ENCODE peak calls at places on chromosomes 1 and 21, in six cellular contexts. U is Peyer's patch, G is right lobe of liver, C is psoas muscle, Y is left lung, A is stomach. N is an unnamed sample. For H3K4me1, the result is how much of the 10 kb centered on the place peaks cover.

GRCh38 chr1:45013551-45014209 is 1.6 kb downstream of the UROD start:
- DNase-seq in C (no peak), Y (no peak), U (no peak), A (no peak), G (no peak), N (no peak)

GRCh38 chr1:47432071-47433036 is 5.5 kb upstream of the FOXD2 start:
- DNase-seq in C (peak), U (no peak), Y (peak), A (peak), G (no peak), N (peak)

GRCh38 chr1:44235794-44236193 is 22.5 kb downstream of the DMAP1 start:
- DNase-seq in U (no peak), Y (peak), C (no peak), G (no peak), A (no peak), N (no peak)

GRCh38 chr1:186888367-186888766 is 59.6 kb downstream of the PLA2G4A start:
- DNase-seq in C (no peak), Y (no peak), A (no peak), U (no peak), G (no peak), N (no peak)

GRCh38 chr1:169091480-169091941 is 15.0 kb upstream of the ATP1B1 start:
- DNase-seq in A (no peak), C (no peak), G (no peak), U (no peak), Y (no peak), N (no peak)

GRCh38 chr21:45383111-45383614 is 21.8 kb upstream of the COL18A1 start:
- DNase-seq in U (no peak), Y (peak), G (peak), C (peak), A (no peak), N (no peak)

GRCh38 chr21:41634211-41634694 is 126.3 kb upstream of the TMPRSS2 start:
- DNase-seq in Y (no peak), G (no peak), A (no peak), C (no peak), U (no peak), N (peak)

GRCh38 chr1:22626219-22626902 is 10.1 kb upstream of the C1QA start:
- DNase-seq in C (peak), Y (no peak), U (no peak), A (no peak), G (no peak), N (no peak)

GRCh38 chr1:27650527-27651175 is 15.7 kb upstream of the FGR start:
- DNase-seq in A (no peak), C (no peak), U (no peak), Y (peak), G (no peak), N (no peak)

GRCh38 chr1:19190468-19190867 is 19.6 kb downstream of the UBR4 start:
- DNase-seq in G (no peak), U (no peak), C (no peak), Y (no peak), A (no peak), N (no peak)

GRCh38 chr1:17826165-17826488 is 71.0 kb downstream of the ACTL8 start:
- DNase-seq in Y (no peak), A (peak), C (peak), G (peak), U (no peak), N (peak)

GRCh38 chr1:4425892-4426291 is 228.5 kb upstream of the AJAP1 start:
- DNase-seq in A (no peak), G (no peak), Y (no peak), U (no peak), C (no peak), N (no peak)

GRCh38 chr1:23578311-23578996 is 19.2 kb upstream of the ID3 start:
- DNase-seq in U (peak), A (no peak), Y (no peak), C (no peak), G (no peak), N (no peak)

GRCh38 chr1:77716065-77716464 is 33.6 kb upstream of the ZZZ3 start:
- DNase-seq in A (no peak), G (no peak), C (no peak), U (no peak), Y (no peak), N (no peak)

GRCh38 chr1:168827557-168827956 is 98.6 kb upstream of the DPT start:
- DNase-seq in Y (no peak), U (no peak), G (no peak), A (no peak), C (no peak), N (no peak)

GRCh38 chr1:246291141-246291540 is 215.9 kb downstream of the SMYD3 start:
- DNase-seq in C (no peak), A (no peak), G (no peak), U (no peak), Y (no peak), N (no peak)

GRCh38 chr1:149844096-149844495 is 55.3 kb upstream of the BOLA1 start:
- DNase-seq in G (no peak), A (no peak), U (peak), Y (no peak), C (no peak), N (peak)

GRCh38 chr1:27970401-27970800 is 10.6 kb downstream of the XKR8 start:
- DNase-seq in U (no peak), A (no peak), C (peak), G (no peak), Y (no peak), N (no peak)

GRCh38 chr21:34935452-34935851 is 113.7 kb downstream of the RUNX1 start:
- DNase-seq in G (no peak), A (no peak), U (no peak), C (no peak), Y (no peak), N (no peak)

GRCh38 chr21:32726742-32727477 is 903 bp downstream of the SYNJ1 start:
- DNase-seq in A (no peak), Y (no peak), C (no peak), G (no peak), U (peak), N (peak)

GRCh38 chr1:204885790-204886189 is 15.1 kb downstream of the NFASC start:
- DNase-seq in G (no peak), Y (no peak), C (no peak), U (no peak), A (no peak), N (no peak)

GRCh38 chr1:28086651-28087050 is 1.8 kb downstream of the EYA3 start:
- DNase-seq in U (no peak), G (no peak), C (no peak), Y (no peak), A (no peak), N (no peak)

GRCh38 chr1:30422251-30422650 is 301.1 kb downstream of the MATN1 start:
- DNase-seq in U (no peak), G (peak), Y (peak), A (no peak), C (no peak), N (no peak)

GRCh38 chr1:201190624-201191051 is at the start of gene IGFN1:
- DNase-seq in G (no peak), C (no peak), A (no peak), Y (peak), U (no peak), N (no peak)

DNA sequence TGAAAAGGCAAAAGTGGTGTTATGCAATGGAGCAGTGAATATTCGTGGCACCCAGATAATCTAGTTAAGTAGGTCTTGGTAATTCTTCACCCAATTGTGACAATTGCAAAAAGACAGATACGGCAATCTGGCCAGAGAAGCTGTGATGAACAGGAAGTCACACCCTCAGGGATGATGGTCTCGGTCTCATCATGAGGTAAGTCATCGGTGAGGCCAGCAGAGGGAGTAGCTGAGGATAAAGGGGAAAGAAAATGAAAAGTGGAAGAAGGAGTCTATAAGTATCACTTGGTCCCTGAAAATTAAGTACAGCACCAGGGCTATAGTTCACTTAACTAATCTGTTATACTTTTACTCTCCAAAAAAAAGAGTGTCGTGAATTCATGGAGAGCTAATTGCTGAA is 258.8 kb upstream of the NCAM2 start:
- DNase-seq in C (no peak), U (no peak), A (no peak), G (no peak), Y (no peak), N (no peak)
- TF ChIP-seq CTCF in C (no peak), U (no peak), A (no peak), G (no peak), Y (no peak), N (no peak)

GRCh38 chr1:15310544-15310943 is 63.5 kb downstream of the FHAD1 start:
- DNase-seq in C (no peak), A (no peak), G (no peak), Y (no peak), U (no peak), N (no peak)
- H3K4me1 ChIP-seq in C (under half), A (under half), G (under half), Y (under half), U (under half), N (under half)

DNA sequence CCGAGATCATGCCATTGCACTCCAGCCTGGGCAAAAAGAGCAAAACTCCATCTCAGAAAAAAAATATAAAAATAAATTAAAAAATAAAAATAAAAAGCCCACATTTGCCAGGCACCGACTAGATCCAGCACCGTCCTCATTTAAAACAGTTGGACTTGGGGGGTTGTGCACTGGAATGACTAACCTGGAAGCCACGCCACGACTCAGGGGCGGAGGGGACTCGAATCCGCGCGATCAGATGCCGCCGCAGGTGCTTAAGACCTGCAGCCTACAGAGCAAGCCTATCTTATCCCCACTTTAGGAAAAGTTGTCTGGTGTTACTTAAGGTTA is 38.5 kb downstream of the ZBTB8OS start:
- DNase-seq in Y (no peak), U (no peak), C (no peak), A (no peak), G (no peak), N (no peak)
- TF ChIP-seq CTCF in Y (no peak), U (no peak), C (no peak), A (no peak), G (no peak), N (no peak)

GRCh38 chr1:8077602-8078001 is 51.5 kb upstream of the ERRFI1 start:
- DNase-seq in C (no peak), G (no peak), A (no peak), Y (no peak), U (no peak), N (peak)

GRCh38 chr1:8078176-8078671 is 52.1 kb upstream of the ERRFI1 start:
- DNase-seq in G (no peak), Y (no peak), C (no peak), A (no peak), U (no peak), N (no peak)

GRCh38 chr1:8075511-8076051 is 49.5 kb upstream of the ERRFI1 start:
- DNase-seq in Y (peak), C (no peak), U (no peak), G (no peak), A (no peak), N (no peak)

GRCh38 chr1:8076171-8076570 is 50.1 kb upstream of the ERRFI1 start:
- DNase-seq in C (no peak), Y (no peak), A (peak), U (no peak), G (no peak), N (no peak)

GRCh38 chr1:8077120-8077573 is 51.0 kb upstream of the ERRFI1 start:
- DNase-seq in Y (peak), G (no peak), A (peak), C (peak), U (no peak), N (peak)
- H3K4me1 ChIP-seq in Y (under half), G (under half), A (under half), C (under half), U (under half), N (under half)

DNA sequence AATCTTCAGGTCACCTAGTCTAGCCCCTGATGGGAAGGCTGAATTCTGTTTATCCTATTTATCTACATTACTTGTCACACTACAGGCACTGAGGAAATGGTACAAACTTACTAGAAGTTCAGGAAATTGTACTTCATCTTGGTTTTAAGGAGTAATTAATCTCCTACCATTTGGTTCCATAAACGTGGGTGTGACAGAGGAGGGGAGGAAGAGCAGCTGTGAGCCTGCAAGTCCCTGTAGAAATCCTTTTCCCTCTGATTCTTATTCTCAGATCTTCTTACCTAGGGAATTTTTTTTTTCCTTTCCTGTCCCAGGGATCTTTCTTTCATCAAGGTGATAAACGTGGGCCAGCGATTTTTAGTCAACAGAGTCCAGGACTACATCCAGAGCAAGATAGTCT is 14.1 kb downstream of the PFKFB2 start:
- DNase-seq in G (no peak), U (no peak), C (no peak), Y (no peak), A (no peak), N (peak)
- TF ChIP-seq CTCF in G (no peak), U (no peak), C (no peak), Y (no peak), A (no peak), N (no peak)

DNA sequence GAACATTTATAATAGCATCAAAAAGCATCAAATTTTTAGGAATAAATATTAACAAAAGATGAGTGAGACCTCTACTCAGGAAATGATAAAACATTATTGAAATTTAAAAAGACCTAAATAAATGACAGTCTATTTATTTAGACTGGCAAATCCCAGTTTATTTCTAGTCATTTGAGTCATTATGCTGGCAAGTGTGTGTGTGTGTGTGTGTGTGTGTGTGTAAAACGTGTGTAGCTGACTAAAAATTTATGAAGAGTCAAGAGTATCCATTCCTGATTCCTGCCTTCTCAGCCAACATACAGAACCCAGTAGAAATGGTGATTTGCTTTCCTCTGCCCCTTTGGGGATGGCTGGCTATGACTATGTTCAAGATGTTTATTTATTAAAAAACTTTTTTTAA is 46.2 kb downstream of the OSBPL9 start:
- DNase-seq in C (no peak), U (no peak), G (no peak), Y (no peak), A (no peak), N (no peak)
- H3K4me1 ChIP-seq in C (half or more), U (under half), G (under half), Y (under half), A (half or more), N (under half)

GRCh38 chr1:38526046-38526445 is 333.5 kb downstream of the RRAGC start:
- DNase-seq in A (no peak), C (no peak), G (no peak), Y (no peak), U (no peak), N (no peak)
- TF ChIP-seq CTCF in A (no peak), C (no peak), G (no peak), Y (no peak), U (no peak), N (no peak)

GRCh38 chr1:157132111-157132510 is 6.1 kb downstream of the ETV3 start:
- DNase-seq in Y (no peak), A (no peak), G (no peak), C (no peak), U (no peak), N (no peak)
- H3K4me1 ChIP-seq in Y (under half), A (half or more), G (under half), C (under half), U (under half), N (under half)

GRCh38 chr1:156619582-156619955 is 354 bp downstream of the HAPLN2 start:
- DNase-seq in U (no peak), Y (no peak), G (no peak), C (no peak), A (no peak), N (no peak)
- TF ChIP-seq CTCF in U (no peak), Y (no peak), G (no peak), C (no peak), A (no peak), N (no peak)

N was measured in colonic mucosa.